ENCODE peak calls at places on chromosomes 2 and 18, in ten cellular contexts. B is CD4-positive, alpha-beta T cell; U is gastrocnemius medialis; W is fibroblast of lung; P is colonic mucosa; A is lower lobe of right lung; M is CD4-positive, CD25-positive, alpha-beta regulatory T cell; R is aorta; N is heart left ventricle; I is cardiac muscle cell. X is an unnamed sample.

GRCh38 chr2:205405194-205405593 is 277.1 kb upstream of the NRP2 start:
- DNase-seq in B (no peak), U (no peak), W (peak), P (no peak), A (no peak), M (no peak), R (no peak), N (no peak), I (no peak), X (peak)

GRCh38 chr2:143975216-143975615 is 544.7 kb downstream of the ZEB2 start:
- DNase-seq in B (no peak), U (no peak), W (no peak), P (no peak), A (no peak), M (no peak), R (no peak), N (no peak), I (no peak), X (no peak)

GRCh38 chr2:129619471-129619870 is 360.0 kb upstream of the RAB6C start:
- DNase-seq in B (no peak), U (no peak), W (no peak), P (no peak), A (no peak), M (no peak), R (no peak), N (no peak), I (no peak), X (peak)

GRCh38 chr2:75311993-75312392 is 112.7 kb upstream of the TACR1 start:
- DNase-seq in B (no peak), U (no peak), W (no peak), P (no peak), A (no peak), M (no peak), R (no peak), N (no peak), I (no peak), X (no peak)

GRCh38 chr2:196248467-196249104 is 77.2 kb upstream of the STK17B start:
- DNase-seq in B (no peak), U (no peak), W (no peak), P (no peak), A (no peak), M (no peak), R (no peak), N (no peak), I (no peak), X (no peak)

GRCh38 chr18:74506405-74507119 is 10.4 kb downstream of the CNDP2 start:
- DNase-seq in B (no peak), U (no peak), W (no peak), P (no peak), A (no peak), M (no peak), R (no peak), N (no peak), I (no peak), X (no peak)

GRCh38 chr2:33091541-33092123 is 144.9 kb downstream of the LTBP1 start:
- DNase-seq in B (no peak), U (no peak), W (no peak), P (no peak), A (no peak), M (no peak), R (no peak), N (no peak), I (no peak), X (no peak)

GRCh38 chr18:31555971-31556747 is 35.5 kb upstream of the TTR start:
- DNase-seq in B (no peak), U (no peak), W (peak), P (peak), A (no peak), M (peak), R (no peak), N (no peak), I (peak), X (peak)

GRCh38 chr2:120134263-120134662 is 88.9 kb downstream of the TMEM185B start:
- DNase-seq in B (no peak), U (no peak), W (peak), P (no peak), A (no peak), M (no peak), R (peak), N (no peak), I (no peak), X (no peak)

GRCh38 chr2:219997341-219997851 is 370.0 kb downstream of the SLC4A3 start:
- DNase-seq in B (no peak), U (no peak), W (peak), P (peak), A (no peak), M (no peak), R (peak), N (no peak), I (peak), X (no peak)

GRCh38 chr2:11123856-11124759 is 31.2 kb upstream of the SLC66A3 start:
- DNase-seq in B (peak), U (no peak), W (peak), P (peak), A (peak), M (peak), R (no peak), N (peak), I (peak), X (peak)

DNA sequence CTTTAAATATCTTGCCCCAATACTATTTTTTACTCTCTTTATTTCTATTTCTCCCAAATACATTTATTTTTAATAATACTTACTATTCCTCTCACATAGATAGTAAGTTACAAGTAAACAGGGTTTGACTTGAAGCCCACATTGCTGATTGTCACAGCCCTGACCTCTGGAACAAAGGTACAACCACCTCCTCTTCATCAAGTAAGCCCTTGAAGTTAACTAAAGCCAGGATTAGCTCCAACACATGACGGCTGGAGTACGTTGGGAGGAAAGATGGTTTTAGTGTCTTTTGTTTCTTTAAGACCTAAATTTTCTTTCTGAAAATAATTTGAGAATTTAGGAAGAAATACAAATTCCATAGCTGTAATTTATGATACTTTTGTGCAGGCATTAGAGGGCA is 951 bp downstream of the MYOM1 start:
- DNase-seq in B (no peak), U (no peak), W (no peak), P (no peak), A (no peak), M (no peak), R (no peak), N (no peak), I (peak), X (no peak)
- H3K27ac ChIP-seq in B (no peak), U (peak), W (no peak), P (no peak), A (no peak), M (no peak), R (no peak), N (peak), I (peak), X (no peak)

GRCh38 chr18:3456686-3457069 is 6.7 kb downstream of the TGIF1 start:
- DNase-seq in B (no peak), U (no peak), W (no peak), P (peak), A (no peak), M (no peak), R (no peak), N (no peak), I (no peak), X (peak)
- H3K27ac ChIP-seq in B (no peak), U (no peak), W (no peak), P (peak), A (peak), M (peak), R (no peak), N (no peak), I (peak), X (peak)

DNA sequence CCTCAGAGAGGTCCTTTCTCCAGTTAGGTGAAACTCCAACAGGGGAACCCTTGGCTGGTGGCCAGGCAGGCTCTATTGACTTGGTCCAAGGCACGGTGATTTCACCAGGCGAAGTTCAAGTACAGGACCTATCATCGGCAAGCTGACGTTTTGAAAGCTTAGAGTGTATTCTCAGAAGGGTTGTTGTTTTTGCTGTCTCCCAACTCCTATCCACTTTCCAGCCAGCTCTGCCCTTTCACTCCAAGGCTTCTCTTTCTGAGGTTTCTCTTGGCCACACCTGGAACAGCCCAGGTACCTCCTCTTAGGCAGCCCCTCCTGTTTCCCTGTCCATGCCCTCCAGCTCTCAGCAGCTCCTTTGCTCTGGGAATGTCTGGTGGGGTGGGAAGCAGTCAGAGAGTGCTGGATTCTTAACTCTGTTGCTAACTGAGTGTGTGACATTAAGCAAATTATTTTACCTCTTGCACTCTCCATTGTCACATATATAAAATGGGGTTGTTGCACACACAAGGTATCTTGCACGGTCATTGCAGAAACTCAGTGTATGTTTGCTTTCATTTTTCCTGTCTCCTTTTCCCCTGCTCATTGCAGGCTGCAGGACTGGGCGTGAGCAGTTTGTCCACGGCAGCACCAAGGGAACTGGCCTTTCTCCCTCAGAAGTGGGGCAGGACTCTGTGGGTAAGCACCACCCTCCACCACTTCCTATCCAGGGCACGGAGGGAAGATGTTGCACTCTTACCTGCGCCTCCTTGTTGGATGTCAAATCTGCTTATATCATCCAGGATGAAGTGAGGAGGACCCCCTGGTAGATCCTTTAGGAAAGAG is 30.2 kb downstream of the CAPN13 start:
- DNase-seq in B (no peak), U (no peak), W (no peak), P (peak), A (no peak), M (no peak), R (no peak), N (no peak), I (no peak), X (peak)
- H3K27ac ChIP-seq in B (no peak), U (no peak), W (no peak), P (peak), A (no peak), M (no peak), R (no peak), N (no peak), I (no peak), X (peak)

DNA sequence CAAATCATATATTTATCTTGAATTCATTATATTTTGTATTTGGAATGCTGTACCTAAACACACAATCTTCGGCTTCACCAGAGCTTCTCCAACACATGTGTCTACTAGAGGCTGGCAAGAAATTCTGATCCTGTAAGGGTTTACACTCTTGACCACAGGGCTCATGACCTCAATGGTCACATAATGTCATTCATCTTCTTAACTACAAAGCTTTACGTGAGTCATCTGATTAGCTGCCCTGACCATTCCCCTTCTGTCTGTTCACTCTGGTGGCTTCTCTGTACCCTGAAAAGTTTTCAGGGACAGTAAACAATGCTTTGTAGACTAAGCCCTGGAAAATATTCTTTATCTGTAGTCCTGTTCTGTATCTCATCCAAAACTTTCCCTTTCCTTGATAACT is 423.9 kb downstream of the CMPK2 start:
- DNase-seq in B (no peak), U (no peak), W (peak), P (no peak), A (no peak), M (no peak), R (no peak), N (no peak), I (no peak), X (no peak)
- H3K27ac ChIP-seq in B (no peak), U (no peak), W (no peak), P (no peak), A (no peak), M (no peak), R (no peak), N (no peak), I (no peak), X (no peak)

GRCh38 chr2:21270658-21271057 is 146.9 kb downstream of the TDRD15 start:
- DNase-seq in B (no peak), U (no peak), W (no peak), P (peak), A (no peak), M (no peak), R (no peak), N (peak), I (peak), X (no peak)
- H3K27ac ChIP-seq in B (no peak), U (no peak), W (no peak), P (no peak), A (no peak), M (no peak), R (no peak), N (peak), I (peak), X (no peak)

DNA sequence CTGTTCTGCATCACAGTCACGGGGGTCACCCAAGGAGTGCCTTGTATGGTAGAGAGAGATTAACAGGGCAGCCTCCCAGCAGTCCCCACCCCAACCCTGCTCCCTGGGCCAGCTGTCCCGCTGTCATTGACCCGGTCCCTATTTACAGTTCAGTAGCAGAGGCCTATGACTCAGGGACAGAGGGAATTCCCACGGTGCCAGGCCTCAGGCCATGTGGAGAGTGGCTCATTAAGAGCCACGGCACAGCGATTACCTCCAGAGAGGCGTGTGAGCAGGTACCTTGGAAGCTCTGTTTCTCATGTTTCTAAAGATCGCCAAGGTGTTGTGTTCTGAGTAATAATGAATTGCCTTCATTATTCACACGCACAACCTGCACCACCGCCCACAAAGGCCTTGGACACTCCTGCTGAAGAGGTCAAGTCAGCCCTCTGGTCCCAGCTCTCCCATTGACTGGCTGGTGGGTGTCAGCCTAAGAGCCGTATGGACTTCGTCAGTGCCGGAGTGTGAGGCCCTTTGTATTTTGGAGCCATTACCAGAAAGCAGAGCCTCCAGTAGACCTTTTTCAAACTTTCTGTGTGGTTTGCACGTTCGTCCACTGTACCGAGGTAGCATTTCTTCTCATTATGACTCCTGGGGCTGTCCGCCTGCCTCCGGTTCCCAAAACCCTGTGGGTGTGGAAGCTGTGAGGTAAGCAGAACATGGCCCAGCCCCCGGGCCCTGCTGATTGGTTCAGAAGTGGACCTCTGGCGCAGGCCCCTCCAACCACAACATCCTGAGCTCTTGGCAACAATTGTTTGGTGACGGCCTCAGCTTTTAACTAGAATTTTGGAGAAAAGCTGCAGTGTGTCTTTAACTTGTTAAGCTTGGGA is 47.0 kb downstream of the SERTAD2 start:
- DNase-seq in B (peak), U (peak), W (peak), P (peak), A (peak), M (peak), R (peak), N (peak), I (peak), X (peak)
- H3K27ac ChIP-seq in B (no peak), U (peak), W (no peak), P (peak), A (peak), M (peak), R (peak), N (peak), I (no peak), X (peak)

GRCh38 chr2:128235581-128235980 is 83.1 kb downstream of the HS6ST1 start:
- DNase-seq in B (no peak), U (no peak), W (no peak), P (no peak), A (no peak), M (no peak), R (no peak), N (no peak), I (no peak), X (no peak)
- H3K27ac ChIP-seq in B (no peak), U (no peak), W (no peak), P (no peak), A (no peak), M (no peak), R (no peak), N (no peak), I (no peak), X (no peak)

GRCh38 chr2:199739413-199740110 is 111.4 kb downstream of the FTCDNL1 start:
- DNase-seq in B (peak), U (no peak), W (peak), P (peak), A (peak), M (peak), R (peak), N (peak), I (peak), X (peak)
- H3K27ac ChIP-seq in B (no peak), U (no peak), W (no peak), P (peak), A (no peak), M (no peak), R (no peak), N (peak), I (no peak), X (no peak)

DNA sequence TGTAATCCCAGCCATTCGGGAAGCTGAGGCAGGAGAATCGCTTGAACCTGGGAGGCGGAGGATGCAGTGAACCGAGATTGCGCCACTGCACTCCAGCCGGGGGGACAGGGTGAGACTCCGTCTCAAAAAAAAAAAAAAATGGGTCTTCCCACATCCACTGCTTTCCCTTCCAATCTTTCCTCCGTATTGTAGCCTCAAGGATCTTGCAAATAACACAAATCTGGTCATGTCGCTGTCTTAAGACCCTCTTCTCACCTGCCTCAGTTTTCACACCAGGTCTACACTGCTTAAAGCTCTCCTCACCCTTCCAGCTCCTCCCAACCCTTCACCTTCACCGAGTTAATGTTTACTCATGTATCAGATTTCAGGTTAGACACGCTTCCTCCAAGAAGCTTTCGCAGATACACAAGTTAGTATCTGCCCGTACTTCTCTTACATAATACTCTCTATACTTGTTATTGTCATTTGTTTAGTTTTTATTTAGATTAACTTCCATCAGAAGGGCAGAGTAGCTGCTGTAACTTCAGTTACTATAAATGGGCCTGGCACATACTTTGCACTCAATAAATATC is 1.5 kb downstream of the IER3IP1 start:
- DNase-seq in B (no peak), U (no peak), W (no peak), P (peak), A (no peak), M (no peak), R (no peak), N (no peak), I (no peak), X (peak)
- H3K27ac ChIP-seq in B (no peak), U (no peak), W (no peak), P (no peak), A (peak), M (no peak), R (no peak), N (no peak), I (no peak), X (no peak)